ENCODE peak calls at places on chromosomes 3 and 15, in seven cellular contexts. Z is kidney epithelial cell; L is CD8-positive, alpha-beta memory T cell; I is NT2/D1; X is uterus; P is neuronal stem cell; C is IMR-90. O is an unnamed sample. For H3K27me3, the result is how much of the 10 kb centered on the place peaks cover.

GRCh38 chr3:14506626-14507344 is 33.4 kb downstream of the GRIP2 start:
- DNase-seq in X (peak), L (no peak), I (no peak), C (no peak), P (no peak), Z (no peak), O (no peak)

GRCh38 chr15:101127503-101128076 is 124.3 kb downstream of the CHSY1 start:
- DNase-seq in L (peak), P (no peak), Z (no peak), I (no peak), C (peak), X (peak), O (no peak)

GRCh38 chr3:155664922-155665695 is 79.8 kb downstream of the PLCH1 start:
- DNase-seq in C (peak), Z (peak), I (no peak), X (peak), L (no peak), P (no peak), O (no peak)

GRCh38 chr3:15204005-15204404 is 2.0 kb upstream of the CAPN7 start:
- DNase-seq in I (no peak), P (no peak), C (peak), X (no peak), Z (no peak), L (no peak), O (no peak)

GRCh38 chr15:70033529-70034140 is 64.1 kb downstream of the TLE3 start:
- DNase-seq in L (no peak), Z (peak), P (no peak), C (peak), I (no peak), X (peak), O (peak)

GRCh38 chr3:35974872-35975271 is 335.5 kb downstream of the ARPP21 start:
- DNase-seq in I (no peak), L (no peak), P (no peak), X (no peak), C (no peak), Z (no peak), O (no peak)

GRCh38 chr3:7754653-7755052 is 747.0 kb upstream of the LMCD1 start:
- DNase-seq in Z (no peak), X (no peak), I (no peak), L (no peak), P (no peak), C (no peak), O (no peak)

GRCh38 chr3:53159415-53160135 is 1.4 kb upstream of the PRKCD start:
- DNase-seq in P (no peak), C (no peak), X (no peak), I (no peak), L (no peak), Z (no peak), O (peak)

GRCh38 chr3:88807471-88808090 is 299.8 kb upstream of the EPHA3 start:
- DNase-seq in I (no peak), L (no peak), X (no peak), Z (peak), C (peak), P (no peak), O (no peak)

GRCh38 chr3:139448104-139448503 is 28.2 kb downstream of the RBP2 start:
- DNase-seq in P (no peak), I (no peak), C (no peak), X (no peak), L (no peak), Z (peak), O (no peak)

GRCh38 chr15:23503546-23503945 is 56.5 kb upstream of the GOLGA6L2 start:
- DNase-seq in I (no peak), L (no peak), P (no peak), X (no peak), C (no peak), Z (no peak), O (no peak)

GRCh38 chr15:72858205-72858604 is 74.6 kb upstream of the ADPGK start:
- DNase-seq in C (no peak), X (no peak), Z (no peak), I (no peak), L (no peak), P (no peak), O (no peak)

GRCh38 chr3:50242778-50243551 is 7.0 kb downstream of the GNAI2 start:
- DNase-seq in I (no peak), Z (no peak), P (no peak), C (peak), L (no peak), X (no peak), O (peak)

GRCh38 chr3:76432396-76432795 is 607.5 kb upstream of the ROBO2 start:
- DNase-seq in X (no peak), I (no peak), P (no peak), Z (no peak), C (peak), L (no peak), O (no peak)

GRCh38 chr15:42427429-42428223 is 63.3 kb downstream of the ZNF106 start:
- DNase-seq in L (no peak), I (no peak), C (peak), X (no peak), Z (no peak), P (no peak), O (no peak)

GRCh38 chr3:173135059-173135458 is 6.0 kb downstream of the SPATA16 start:
- DNase-seq in P (no peak), X (no peak), C (no peak), I (no peak), L (no peak), Z (no peak), O (no peak)

DNA sequence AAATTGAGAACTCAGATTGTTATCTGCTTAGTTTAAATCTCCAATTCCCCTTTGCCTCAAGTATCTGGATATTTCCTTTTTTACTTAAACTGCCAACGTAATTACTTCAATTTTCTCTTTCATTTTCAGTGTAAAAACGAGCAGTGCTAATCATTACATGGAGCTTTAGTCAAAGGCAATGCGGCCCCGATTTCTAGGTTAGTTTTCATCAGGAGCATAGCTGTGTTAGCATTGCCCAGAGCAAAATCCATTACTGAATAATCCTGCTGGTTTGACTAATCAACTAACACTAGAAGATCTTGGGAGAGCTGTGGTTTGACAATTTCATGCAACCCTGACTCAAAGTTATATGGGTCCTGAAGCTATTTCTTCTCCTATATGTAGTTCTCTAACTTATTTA is 46.2 kb downstream of the ZPLD1 start:
- DNase-seq in X (no peak), L (no peak), C (no peak), P (no peak), I (no peak), Z (peak), O (no peak)
- H3K4me3 ChIP-seq in X (no peak), L (no peak), C (no peak), P (no peak), I (no peak), Z (no peak), O (no peak)

DNA sequence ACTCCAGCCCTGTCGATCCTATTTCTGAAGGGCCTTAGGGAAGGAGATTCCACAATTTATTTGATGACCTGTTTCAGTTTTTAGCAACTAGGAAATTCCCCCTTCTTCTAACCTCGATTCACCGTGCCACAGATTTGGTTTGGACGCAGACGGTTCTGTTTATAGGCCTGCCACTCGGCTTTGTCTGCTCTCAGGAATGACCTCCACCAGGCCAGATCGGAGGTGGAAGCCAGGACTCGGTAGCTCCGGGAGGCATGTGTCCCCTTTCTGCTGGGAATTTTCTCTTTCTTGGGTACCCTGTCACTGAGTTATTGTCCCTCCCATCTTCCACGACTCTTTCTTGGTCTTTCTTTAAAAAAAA is 85.5 kb upstream of the ETV5 start:
- DNase-seq in I (no peak), C (no peak), P (no peak), L (no peak), X (no peak), Z (no peak), O (no peak)
- H3K27me3 ChIP-seq in I (half or more), C (half or more), P (half or more), L (under half), X (under half), Z (under half), O (under half)

DNA sequence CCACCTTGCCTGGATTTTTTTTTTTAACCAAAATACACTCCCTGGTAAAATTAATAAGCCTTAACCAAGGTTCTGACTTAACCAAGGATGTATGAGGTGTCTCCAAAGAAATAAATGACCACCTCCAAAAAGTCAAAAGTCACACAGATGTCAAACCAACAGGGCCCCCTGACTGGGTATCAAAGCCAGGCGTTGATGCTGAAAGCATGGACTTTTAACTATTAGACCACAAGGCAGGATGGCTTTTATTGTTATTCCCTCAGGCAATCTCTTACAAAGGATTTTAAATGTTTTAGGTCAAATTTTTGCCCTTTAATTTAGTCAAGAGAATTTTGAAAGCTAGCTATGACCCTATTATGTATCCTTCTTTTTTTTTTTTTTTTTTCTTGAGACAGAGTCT is 60.4 kb downstream of the OSTN start:
- DNase-seq in Z (no peak), P (no peak), I (no peak), L (no peak), C (no peak), X (no peak), O (no peak)
- H3K4me3 ChIP-seq in Z (no peak), P (no peak), I (no peak), L (no peak), C (no peak), X (no peak), O (no peak)

DNA sequence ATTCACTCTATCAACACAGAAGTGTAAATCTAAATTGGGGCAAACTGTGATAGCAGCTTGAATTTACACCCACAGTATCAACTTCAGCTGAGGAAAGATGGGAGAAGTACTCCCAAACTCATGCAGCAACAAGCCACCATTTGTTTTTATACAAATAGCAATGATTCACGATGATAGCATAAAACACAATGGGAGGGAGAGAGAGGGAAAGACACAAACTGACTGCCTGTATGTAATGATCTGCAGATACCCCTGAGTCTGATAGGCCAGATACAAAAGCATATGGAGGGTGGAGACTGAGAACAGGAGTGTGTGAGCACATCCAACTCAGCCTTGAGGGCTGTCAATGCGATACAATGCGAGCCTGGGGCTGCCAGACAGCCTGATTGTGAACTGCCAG is 79.2 kb downstream of the CNTN3 start:
- DNase-seq in Z (no peak), P (no peak), C (no peak), L (no peak), X (no peak), I (no peak), O (no peak)
- H3K27me3 ChIP-seq in Z (under half), P (under half), C (under half), L (under half), X (under half), I (under half), O (under half)

O was measured in H7.